ENCODE peak calls at places on chromosome 7, in nine cellular contexts. W, P, O, B, G, S, D, Q and H are unnamed samples.

GRCh38 chr7:65840446-65840845 is 32.4 kb upstream of the VKORC1L1 start:
- DNase-seq in W (no peak), P (no peak), O (peak), B (no peak), G (no peak), S (no peak), D (no peak), Q (no peak), H (no peak)

GRCh38 chr7:17660116-17660515 is 280.2 kb downstream of the SNX13 start:
- DNase-seq in W (no peak), P (no peak), O (no peak), B (no peak), G (no peak), S (no peak), D (no peak), Q (peak), H (no peak)

GRCh38 chr7:149495785-149496641 is 1.6 kb downstream of the ZNF746 start:
- DNase-seq in W (no peak), P (peak), O (peak), B (peak), G (no peak), S (no peak), D (no peak), Q (peak), H (peak)

GRCh38 chr7:46369933-46370654 is 449.0 kb upstream of the IGFBP3 start:
- DNase-seq in W (no peak), P (no peak), O (no peak), B (peak), G (no peak), S (no peak), D (peak), Q (peak), H (no peak)

GRCh38 chr7:158581440-158582088 is 6.1 kb downstream of the PTPRN2 start:
- DNase-seq in W (no peak), P (peak), O (no peak), B (peak), G (no peak), S (peak), D (no peak), Q (no peak), H (no peak)

GRCh38 chr7:18421297-18422004 is 74.1 kb upstream of the HDAC9 start:
- DNase-seq in W (no peak), P (no peak), O (no peak), B (no peak), G (no peak), S (no peak), D (no peak), Q (no peak), H (no peak)

GRCh38 chr7:36787933-36788378 is 63.7 kb upstream of the AOAH start:
- DNase-seq in W (no peak), P (no peak), O (no peak), B (no peak), G (no peak), S (no peak), D (no peak), Q (no peak), H (no peak)

GRCh38 chr7:1708640-1709249 is 38.7 kb downstream of the ELFN1 start:
- DNase-seq in W (no peak), P (peak), O (peak), B (no peak), G (no peak), S (no peak), D (no peak), Q (no peak), H (no peak)

GRCh38 chr7:53214463-53214862 is 179.0 kb downstream of the POM121L12 start:
- DNase-seq in W (no peak), P (no peak), O (no peak), B (no peak), G (no peak), S (no peak), D (no peak), Q (no peak), H (no peak)

GRCh38 chr7:94183289-94183749 is 179.2 kb upstream of the BET1 start:
- DNase-seq in W (no peak), P (no peak), O (peak), B (peak), G (no peak), S (no peak), D (peak), Q (peak), H (no peak)

GRCh38 chr7:1028044-1028770 is 16.1 kb upstream of the GPR146 start:
- DNase-seq in W (peak), P (peak), O (peak), B (peak), G (peak), S (peak), D (peak), Q (peak), H (peak)

GRCh38 chr7:70738080-70738479 is 393.9 kb upstream of the GALNT17 start:
- DNase-seq in W (no peak), P (no peak), O (no peak), B (no peak), G (no peak), S (peak), D (peak), Q (peak), H (no peak)

GRCh38 chr7:98284335-98285036 is 3.0 kb downstream of the BRI3 start:
- DNase-seq in W (no peak), P (peak), O (peak), B (peak), G (no peak), S (peak), D (peak), Q (peak), H (peak)

GRCh38 chr7:82317760-82318159 is 125.8 kb downstream of the CACNA2D1 start:
- DNase-seq in W (no peak), P (no peak), O (no peak), B (no peak), G (no peak), S (no peak), D (no peak), Q (no peak), H (no peak)

GRCh38 chr7:100889761-100890639 is 485 bp upstream of the UFSP1 start:
- DNase-seq in W (peak), P (peak), O (peak), B (peak), G (peak), S (peak), D (peak), Q (peak), H (peak)

GRCh38 chr7:158957507-158957900 is 101.1 kb downstream of the DYNC2I1 start:
- DNase-seq in W (no peak), P (no peak), O (no peak), B (no peak), G (no peak), S (no peak), D (peak), Q (no peak), H (no peak)

GRCh38 chr7:27897001-27897400 is 157.0 kb downstream of the TAX1BP1 start:
- DNase-seq in W (no peak), P (no peak), O (no peak), B (peak), G (no peak), S (no peak), D (no peak), Q (no peak), H (no peak)

GRCh38 chr7:149220534-149220933 is 18.9 kb upstream of the ZNF212 start:
- DNase-seq in W (no peak), P (no peak), O (peak), B (no peak), G (no peak), S (no peak), D (peak), Q (no peak), H (no peak)

GRCh38 chr7:135782377-135782776 is 33.8 kb upstream of the FAM180A start:
- DNase-seq in W (no peak), P (no peak), O (no peak), B (no peak), G (no peak), S (no peak), D (no peak), Q (no peak), H (no peak)

GRCh38 chr7:40000734-40001315 is 50.8 kb downstream of the CDK13 start:
- DNase-seq in W (no peak), P (no peak), O (no peak), B (no peak), G (no peak), S (no peak), D (no peak), Q (no peak), H (no peak)

GRCh38 chr7:14432936-14433335 is 443.5 kb upstream of the ETV1 start:
- DNase-seq in W (no peak), P (no peak), O (no peak), B (no peak), G (no peak), S (no peak), D (no peak), Q (no peak), H (no peak)

GRCh38 chr7:16271990-16272665 is 149.2 kb downstream of the CRPPA start:
- DNase-seq in W (no peak), P (no peak), O (no peak), B (peak), G (no peak), S (no peak), D (no peak), Q (peak), H (no peak)

GRCh38 chr7:140689199-140690152 is 7.0 kb upstream of the NDUFB2 start:
- DNase-seq in W (no peak), P (peak), O (no peak), B (no peak), G (peak), S (no peak), D (no peak), Q (no peak), H (no peak)

GRCh38 chr7:140695381-140695780 is 1.1 kb upstream of the NDUFB2 start:
- DNase-seq in W (no peak), P (peak), O (no peak), B (no peak), G (no peak), S (no peak), D (no peak), Q (no peak), H (no peak)

GRCh38 chr7:140688341-140688740 is 8.2 kb upstream of the NDUFB2 start:
- DNase-seq in W (no peak), P (no peak), O (no peak), B (no peak), G (no peak), S (no peak), D (no peak), Q (no peak), H (no peak)

GRCh38 chr7:140694592-140694991 is 1.9 kb upstream of the NDUFB2 start:
- DNase-seq in W (no peak), P (no peak), O (peak), B (no peak), G (no peak), S (no peak), D (no peak), Q (no peak), H (no peak)

GRCh38 chr7:140691368-140692045 is 5.0 kb upstream of the NDUFB2 start:
- DNase-seq in W (no peak), P (no peak), O (no peak), B (no peak), G (no peak), S (no peak), D (no peak), Q (no peak), H (no peak)
- H3K27ac ChIP-seq in W (no peak), P (no peak), O (no peak), B (no peak), G (no peak), S (no peak), D (no peak), Q (no peak), H (no peak)

DNA sequence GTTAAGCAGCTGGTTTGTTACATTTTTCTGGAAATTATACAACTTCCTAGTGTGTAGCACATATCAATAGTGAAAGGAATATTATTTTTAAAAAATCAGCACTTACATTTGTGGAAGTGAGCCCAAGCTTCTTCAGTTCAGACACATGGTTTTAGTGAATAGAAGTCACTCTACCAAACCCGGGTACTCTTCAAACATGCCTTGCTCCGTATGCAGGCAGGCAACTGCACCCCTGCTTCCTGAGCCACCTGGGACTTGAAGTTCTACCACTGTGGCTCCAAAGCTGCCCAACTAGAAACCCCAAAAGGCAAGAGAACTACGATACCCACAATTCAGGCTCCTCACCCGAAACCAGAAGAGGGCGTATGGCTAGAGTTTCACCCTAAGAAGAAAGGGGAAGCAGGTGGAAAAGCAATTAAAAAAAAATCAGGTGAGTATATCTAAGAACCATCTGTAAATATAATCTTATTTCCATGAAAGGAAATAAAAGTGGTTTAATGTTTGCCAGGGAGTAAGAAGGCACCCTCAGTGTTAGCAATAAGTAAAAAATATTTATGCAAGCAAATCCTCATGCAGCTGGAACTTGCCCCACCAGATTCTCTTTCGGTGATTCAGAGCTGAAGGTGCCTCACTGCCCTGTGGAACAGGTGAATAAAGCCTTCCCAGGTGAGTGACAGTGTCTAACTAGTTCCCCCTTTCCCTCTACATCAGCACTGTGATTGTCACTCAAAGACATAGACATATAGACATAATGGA is at the start of gene MACC1:
- DNase-seq in W (no peak), P (no peak), O (no peak), B (peak), G (peak), S (peak), D (peak), Q (no peak), H (no peak)
- H3K27ac ChIP-seq in W (no peak), P (no peak), O (no peak), B (peak), G (peak), S (peak), D (no peak), Q (no peak), H (no peak)

GRCh38 chr7:155753446-155753965 is 58.8 kb downstream of the SHH start:
- DNase-seq in W (no peak), P (no peak), O (no peak), B (no peak), G (no peak), S (no peak), D (no peak), Q (no peak), H (no peak)
- H3K27ac ChIP-seq in W (no peak), P (no peak), O (no peak), B (no peak), G (no peak), S (no peak), D (peak), Q (no peak), H (no peak)

GRCh38 chr7:142797799-142798377 is 27.1 kb downstream of the PRSS2 start:
- DNase-seq in W (no peak), P (no peak), O (peak), B (no peak), G (no peak), S (no peak), D (no peak), Q (no peak), H (no peak)
- H3K27ac ChIP-seq in W (peak), P (no peak), O (no peak), B (peak), G (no peak), S (no peak), D (no peak), Q (peak), H (no peak)

DNA sequence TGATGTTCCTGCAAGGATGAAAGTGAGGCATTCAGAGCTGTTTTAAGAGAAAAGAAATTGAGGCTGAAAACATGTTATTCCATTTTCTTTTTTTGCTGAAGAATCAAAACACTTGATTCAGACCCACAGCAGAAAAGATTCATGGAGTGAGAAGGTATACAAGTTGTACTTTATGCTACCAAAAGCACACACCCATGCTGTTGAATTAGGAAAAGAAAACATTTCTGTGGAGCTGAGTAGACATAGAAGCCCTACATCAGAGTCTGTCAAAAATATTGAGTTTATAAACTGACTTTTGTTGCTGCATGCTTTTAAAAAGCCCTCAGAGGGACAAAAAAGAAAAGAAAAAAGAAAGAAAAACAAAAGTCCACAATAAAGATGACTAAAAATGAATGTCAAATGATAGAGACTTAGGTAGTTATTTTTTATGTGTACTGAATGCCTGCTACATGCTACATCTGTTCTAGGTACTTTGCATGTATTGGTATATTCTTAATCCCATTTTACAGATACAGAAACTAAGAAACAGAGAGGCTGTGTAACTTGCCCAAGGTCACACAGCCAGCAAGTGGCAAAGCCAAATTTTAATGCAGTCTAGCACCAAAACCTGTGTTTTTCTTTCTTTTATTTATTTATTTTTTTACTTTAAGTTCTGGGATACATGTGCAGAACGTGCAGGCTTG is 71.7 kb upstream of the PALS2 start:
- DNase-seq in W (no peak), P (no peak), O (no peak), B (no peak), G (no peak), S (no peak), D (no peak), Q (no peak), H (no peak)
- H3K27ac ChIP-seq in W (no peak), P (no peak), O (no peak), B (no peak), G (no peak), S (no peak), D (no peak), Q (no peak), H (no peak)

DNA sequence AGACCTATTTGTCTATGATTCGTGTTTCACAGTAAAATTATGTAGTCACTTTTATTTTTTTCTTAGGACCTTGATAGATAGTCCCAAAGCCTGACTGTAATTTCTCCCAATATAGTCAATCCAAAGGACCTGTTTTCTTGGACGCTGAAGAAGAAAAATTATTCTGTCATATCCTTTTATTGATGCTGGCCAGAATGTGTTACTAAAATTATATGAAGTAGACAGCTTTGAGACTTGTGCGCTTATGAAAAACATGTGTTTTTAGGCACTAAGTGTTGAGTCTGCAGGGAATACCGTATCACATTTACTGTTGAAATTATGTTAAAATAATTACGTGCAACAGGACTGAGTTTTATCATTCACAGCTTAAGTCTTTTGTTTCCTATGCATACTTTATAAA is 17.9 kb downstream of the TES start:
- DNase-seq in W (no peak), P (no peak), O (no peak), B (no peak), G (no peak), S (no peak), D (no peak), Q (no peak), H (no peak)
- H3K27ac ChIP-seq in W (no peak), P (peak), O (peak), B (no peak), G (no peak), S (no peak), D (no peak), Q (peak), H (no peak)

DNA sequence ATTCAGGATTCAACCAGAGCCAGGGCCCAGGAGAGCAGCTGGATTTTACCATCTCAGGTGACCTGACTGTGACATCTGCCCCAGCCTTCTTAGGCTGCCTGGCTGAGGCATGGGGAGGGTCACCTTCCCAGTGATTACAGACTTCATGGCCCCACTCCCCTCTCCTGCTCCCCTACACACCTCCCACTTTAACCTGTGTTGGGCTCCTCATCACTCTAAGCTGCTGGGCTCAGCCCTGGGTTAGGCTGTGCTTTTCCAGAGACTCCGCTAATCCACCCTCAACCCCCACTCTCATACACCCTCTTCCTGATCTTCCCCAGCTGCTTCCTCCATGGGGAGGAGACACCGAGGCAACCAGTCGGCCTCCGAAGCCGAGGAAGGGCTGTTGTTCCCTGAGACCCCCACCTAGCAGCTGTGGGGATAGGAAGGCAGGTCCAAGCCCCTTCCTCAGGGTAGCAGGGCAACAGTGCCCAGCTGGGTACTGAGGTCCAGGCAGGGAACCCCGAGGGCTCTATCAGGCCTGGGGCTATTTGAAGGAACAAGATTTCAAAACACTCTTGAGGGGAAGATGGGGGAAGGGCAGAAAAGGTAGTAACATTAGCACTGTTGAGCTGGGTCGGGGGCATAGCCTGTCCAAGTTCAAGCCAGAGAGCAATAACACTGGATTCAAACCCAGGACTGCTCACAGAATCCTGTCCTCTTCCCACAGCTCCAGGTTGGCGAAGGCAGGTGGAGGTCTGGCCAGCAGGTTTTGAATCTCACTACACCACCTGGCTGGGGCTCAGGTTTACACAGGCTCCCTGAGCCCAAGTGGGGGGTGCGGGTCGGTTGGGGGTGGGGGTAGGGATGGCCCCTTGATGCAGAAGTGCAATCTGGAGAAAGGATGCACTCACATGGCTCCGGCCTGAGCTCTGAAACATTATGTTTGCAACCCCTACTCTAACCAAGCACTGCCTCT is 1.8 kb downstream of the IMPDH1 start:
- DNase-seq in W (no peak), P (no peak), O (peak), B (no peak), G (no peak), S (no peak), D (no peak), Q (no peak), H (no peak)
- H3K27ac ChIP-seq in W (no peak), P (peak), O (no peak), B (no peak), G (peak), S (no peak), D (peak), Q (no peak), H (no peak)